ENCODE peak calls at places on chromosome 19, in nine cellular contexts. U, F, H, A, L, J, D, M and T are unnamed samples.

GRCh38 chr19:5448374-5448773 is 6.8 kb upstream of the ZNRF4 start:
- DNase-seq in L (no peak), H (no peak), A (no peak), M (no peak), U (no peak), J (no peak), D (no peak), F (no peak), T (no peak)

GRCh38 chr19:41206926-41207750 is 11.9 kb upstream of the AXL start:
- DNase-seq in A (no peak), D (no peak), L (peak), F (no peak), J (peak), U (peak), M (no peak), H (no peak), T (peak)

GRCh38 chr19:37362733-37363132 is 8.2 kb upstream of the ZNF527 start:
- DNase-seq in U (peak), D (no peak), J (no peak), H (no peak), M (no peak), L (no peak), A (peak), F (no peak), T (peak)

GRCh38 chr19:48746738-48747575 is at the start of gene IZUMO1:
- DNase-seq in L (peak), F (peak), D (peak), A (peak), U (peak), J (peak), H (peak), M (no peak), T (peak)

GRCh38 chr19:13428352-13428751 is 77.9 kb downstream of the CACNA1A start:
- DNase-seq in F (no peak), H (no peak), D (peak), A (no peak), J (no peak), L (peak), U (peak), M (no peak), T (no peak)

GRCh38 chr19:39409886-39410619 is 2.4 kb upstream of the PLEKHG2 start:
- DNase-seq in D (no peak), M (no peak), L (peak), H (no peak), J (peak), F (peak), U (peak), A (peak), T (peak)

GRCh38 chr19:4185413-4186086 is 3.1 kb downstream of the ANKRD24 start:
- DNase-seq in D (no peak), L (no peak), M (no peak), U (no peak), J (no peak), F (no peak), A (no peak), H (no peak), T (no peak)

GRCh38 chr19:979318-979741 is 4.8 kb upstream of the WDR18 start:
- DNase-seq in U (no peak), A (no peak), L (no peak), J (no peak), M (no peak), H (no peak), F (no peak), D (no peak), T (no peak)

GRCh38 chr19:17968376-17968775 is 1.5 kb downstream of the KCNN1 start:
- DNase-seq in A (no peak), M (no peak), D (no peak), U (no peak), H (no peak), F (no peak), J (no peak), L (no peak), T (no peak)

GRCh38 chr19:17967258-17968051 is 548 bp downstream of the KCNN1 start:
- DNase-seq in H (no peak), A (peak), D (no peak), J (no peak), U (no peak), L (no peak), M (no peak), F (no peak), T (no peak)

GRCh38 chr19:17966115-17966455 is 822 bp upstream of the KCNN1 start:
- DNase-seq in A (no peak), L (no peak), M (no peak), U (no peak), H (no peak), J (no peak), F (no peak), D (no peak), T (no peak)

GRCh38 chr19:17965370-17966114 is 1.4 kb upstream of the KCNN1 start:
- DNase-seq in J (no peak), F (no peak), H (no peak), D (no peak), M (no peak), L (no peak), A (peak), U (no peak), T (no peak)

DNA sequence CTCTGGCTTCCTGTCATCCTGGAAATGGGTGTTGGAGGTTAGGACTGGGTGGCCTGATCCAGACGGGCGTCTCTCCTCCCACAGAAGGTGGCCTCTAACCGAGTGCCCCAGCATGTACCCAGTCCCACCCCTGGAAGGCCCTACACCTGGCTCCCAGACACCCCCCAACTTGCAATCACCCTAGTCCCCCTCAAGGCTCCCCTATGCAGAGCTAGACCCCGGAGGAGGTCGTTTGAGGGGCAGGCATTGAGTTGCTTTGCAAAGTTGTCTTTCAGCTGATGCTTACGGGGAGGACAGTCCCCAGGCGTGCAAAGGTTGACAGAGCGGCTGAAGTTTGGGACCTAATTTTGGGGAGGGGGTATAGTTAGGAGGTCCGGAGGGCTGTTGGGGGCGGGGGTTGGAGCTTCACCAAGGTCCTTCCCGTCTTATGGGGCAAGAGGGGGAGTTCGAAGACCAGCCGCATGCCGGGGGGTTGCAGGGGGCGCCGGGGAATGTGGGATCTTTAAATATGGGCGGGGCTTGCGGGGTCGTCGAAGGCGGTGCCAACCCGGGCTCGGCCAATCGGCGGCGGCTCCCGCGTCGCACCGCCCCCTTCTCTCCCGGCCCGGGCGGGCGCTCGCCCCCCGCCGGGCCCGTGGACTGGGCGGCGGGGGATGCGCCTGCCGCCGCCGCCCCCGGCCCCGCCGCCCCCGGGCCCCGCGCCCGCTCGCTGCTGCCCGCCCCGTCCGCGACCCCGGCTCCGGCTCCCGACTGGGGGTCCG is at the start of gene KCNN1:
- DNase-seq in J (no peak), H (no peak), L (no peak), A (peak), U (no peak), D (no peak), M (no peak), F (peak), T (no peak)
- TF ChIP-seq CTCF in J (no peak), H (no peak), L (no peak), A (no peak), U (no peak), D (no peak), M (no peak), F (no peak), T (no peak)

GRCh38 chr19:10812902-10813404 is 23.1 kb downstream of the TMED1 start:
- DNase-seq in A (no peak), M (no peak), U (peak), L (peak), H (peak), F (no peak), D (peak), J (peak), T (no peak)
- TF ChIP-seq CTCF in A (no peak), M (no peak), U (no peak), L (no peak), H (no peak), F (no peak), D (peak), J (no peak), T (no peak)

DNA sequence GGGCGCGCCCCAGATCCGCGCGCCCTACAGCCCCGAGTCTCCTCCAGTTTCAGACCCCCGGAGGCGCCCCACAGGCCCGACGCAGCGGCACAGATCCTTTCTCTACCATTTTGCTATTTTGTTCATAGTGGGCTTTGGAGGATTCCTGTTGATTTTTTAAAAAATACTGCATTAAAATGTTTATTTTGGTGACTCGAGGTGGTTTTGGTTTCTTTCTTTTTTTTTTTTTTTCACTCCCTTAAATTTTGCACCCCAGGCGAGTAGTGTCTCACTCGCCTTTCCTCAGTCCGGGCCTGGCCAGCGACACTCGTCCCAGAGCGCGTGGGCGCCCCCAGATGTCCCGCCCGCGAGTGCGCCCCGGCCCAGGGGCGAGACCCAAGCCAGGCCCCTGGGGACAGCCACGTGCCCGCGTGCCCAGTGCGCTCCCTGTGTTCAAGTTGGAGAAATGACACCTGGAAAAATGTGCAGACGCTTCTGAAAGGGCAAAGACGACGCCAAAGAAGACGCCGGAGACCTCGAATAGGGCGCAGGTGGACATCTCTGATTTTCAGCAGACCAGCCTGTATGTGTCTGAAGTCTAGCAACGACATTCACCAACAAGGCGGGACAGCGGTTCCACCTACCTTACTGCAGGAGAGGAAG is 478 bp upstream of the INSR start:
- DNase-seq in A (peak), H (peak), U (peak), L (peak), D (no peak), M (peak), J (peak), F (no peak), T (peak)
- TF ChIP-seq CTCF in A (peak), H (no peak), U (no peak), L (peak), D (peak), M (peak), J (peak), F (no peak), T (peak)

DNA sequence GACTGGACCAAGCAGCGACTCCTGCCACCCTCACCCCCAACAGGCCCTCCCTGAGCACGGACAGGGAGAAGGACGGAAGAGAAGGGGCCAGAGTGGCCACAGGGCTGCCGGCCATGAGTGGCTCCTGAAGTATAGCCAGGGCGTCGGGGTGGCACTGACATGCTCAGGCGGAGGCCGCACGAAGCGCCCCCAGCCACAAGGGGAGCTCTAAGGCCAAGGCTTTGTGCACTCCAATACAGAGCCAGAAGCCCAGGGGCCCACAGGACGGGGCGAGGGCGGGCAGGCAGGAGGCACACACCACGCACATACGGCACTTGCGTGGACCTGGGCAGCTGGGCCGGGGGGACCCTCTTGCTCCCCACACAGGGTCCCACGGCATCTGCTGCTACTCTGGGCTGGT is 52.0 kb downstream of the KLF2 start:
- DNase-seq in D (no peak), H (no peak), A (peak), F (peak), U (no peak), M (no peak), J (no peak), L (no peak), T (no peak)
- TF ChIP-seq CTCF in D (peak), H (no peak), A (peak), F (peak), U (no peak), M (peak), J (no peak), L (no peak), T (no peak)